ENCODE peak calls at places on chromosomes 3 and 15, in eight cellular contexts. One of them, this sample, is unnamed.

GRCh38 chr3:50503504-50503903 is at the start of gene CACNA2D2:
- DNase-seq in epithelial cell of proximal tubule: no peak
- DNase-seq in dorsolateral prefrontal cortex: no peak
- DNase-seq in heart left ventricle: peak; percentile 81
- DNase-seq in HFF-Myc: no peak
- DNase-seq in epithelial cell of esophagus: peak; percentile 50
- DNase-seq in PC-3: peak; percentile 54
- DNase-seq in CD8-positive, alpha-beta T cell: peak; percentile 66
- DNase-seq in this sample: peak; percentile 71

GRCh38 chr3:124467980-124468902 is 262.0 kb upstream of the UMPS start:
- DNase-seq in dorsolateral prefrontal cortex: peak; percentile 44
- DNase-seq in epithelial cell of proximal tubule: no peak
- DNase-seq in HFF-Myc: no peak
- DNase-seq in PC-3: peak; percentile 80
- DNase-seq in heart left ventricle: peak; percentile 65
- DNase-seq in epithelial cell of esophagus: peak; percentile 45
- DNase-seq in CD8-positive, alpha-beta T cell: no peak
- DNase-seq in this sample: peak; percentile 48

GRCh38 chr3:190321789-190322603 is at the start of gene CLDN1:
- DNase-seq in epithelial cell of esophagus: peak; percentile 82
- DNase-seq in HFF-Myc: no peak
- DNase-seq in PC-3: peak; percentile 80
- DNase-seq in dorsolateral prefrontal cortex: peak; percentile 62
- DNase-seq in heart left ventricle: peak; percentile 89
- DNase-seq in CD8-positive, alpha-beta T cell: peak; percentile 68
- DNase-seq in epithelial cell of proximal tubule: no peak
- DNase-seq in this sample: no peak

GRCh38 chr3:32969656-32970055 is 18.2 kb downstream of the CCR4 start:
- DNase-seq in CD8-positive, alpha-beta T cell: no peak
- DNase-seq in epithelial cell of proximal tubule: no peak
- DNase-seq in HFF-Myc: no peak
- DNase-seq in dorsolateral prefrontal cortex: no peak
- DNase-seq in heart left ventricle: no peak
- DNase-seq in PC-3: peak; percentile 78
- DNase-seq in epithelial cell of esophagus: peak; percentile 62
- DNase-seq in this sample: no peak

GRCh38 chr3:172112348-172113123 is 73.2 kb downstream of the FNDC3B start:
- DNase-seq in epithelial cell of esophagus: no peak
- DNase-seq in heart left ventricle: no peak
- DNase-seq in CD8-positive, alpha-beta T cell: no peak
- DNase-seq in dorsolateral prefrontal cortex: no peak
- DNase-seq in PC-3: no peak
- DNase-seq in HFF-Myc: no peak
- DNase-seq in epithelial cell of proximal tubule: no peak
- DNase-seq in this sample: no peak

GRCh38 chr15:82132742-82133141 is 86.9 kb upstream of the MEX3B start:
- DNase-seq in dorsolateral prefrontal cortex: no peak
- DNase-seq in CD8-positive, alpha-beta T cell: no peak
- DNase-seq in heart left ventricle: no peak
- DNase-seq in epithelial cell of proximal tubule: peak; percentile 76
- DNase-seq in epithelial cell of esophagus: peak; percentile 94
- DNase-seq in PC-3: peak; percentile 90
- DNase-seq in HFF-Myc: no peak
- DNase-seq in this sample: no peak

GRCh38 chr3:174620138-174620537 is 239.0 kb upstream of the NAALADL2 start:
- DNase-seq in CD8-positive, alpha-beta T cell: no peak
- DNase-seq in epithelial cell of proximal tubule: no peak
- DNase-seq in HFF-Myc: no peak
- DNase-seq in heart left ventricle: no peak
- DNase-seq in PC-3: peak; percentile 61
- DNase-seq in dorsolateral prefrontal cortex: no peak
- DNase-seq in epithelial cell of esophagus: peak; percentile 44
- DNase-seq in this sample: no peak

GRCh38 chr15:57680021-57680420 is 26.5 kb upstream of the POLR2M start:
- DNase-seq in epithelial cell of proximal tubule: peak; percentile 25
- DNase-seq in HFF-Myc: no peak
- DNase-seq in dorsolateral prefrontal cortex: no peak
- DNase-seq in CD8-positive, alpha-beta T cell: no peak
- DNase-seq in heart left ventricle: no peak
- DNase-seq in PC-3: peak; percentile 71
- DNase-seq in epithelial cell of esophagus: peak; percentile 81
- DNase-seq in this sample: no peak

GRCh38 chr15:60421544-60421943 is 23.8 kb upstream of the ANXA2 start:
- DNase-seq in epithelial cell of proximal tubule: no peak
- DNase-seq in epithelial cell of esophagus: peak; percentile 65
- DNase-seq in HFF-Myc: no peak
- DNase-seq in heart left ventricle: no peak
- DNase-seq in dorsolateral prefrontal cortex: no peak
- DNase-seq in PC-3: peak; percentile 86
- DNase-seq in CD8-positive, alpha-beta T cell: no peak
- DNase-seq in this sample: no peak

GRCh38 chr15:78394981-78395619 is 42.9 kb upstream of the IREB2 start:
- DNase-seq in epithelial cell of proximal tubule: no peak
- DNase-seq in dorsolateral prefrontal cortex: no peak
- DNase-seq in PC-3: no peak
- DNase-seq in heart left ventricle: no peak
- DNase-seq in HFF-Myc: no peak
- DNase-seq in epithelial cell of esophagus: no peak
- DNase-seq in CD8-positive, alpha-beta T cell: no peak
- DNase-seq in this sample: no peak

GRCh38 chr3:66428733-66429132 is 72.1 kb downstream of the LRIG1 start:
- DNase-seq in dorsolateral prefrontal cortex: no peak
- DNase-seq in epithelial cell of proximal tubule: peak; percentile 89
- DNase-seq in epithelial cell of esophagus: peak; percentile 95
- DNase-seq in HFF-Myc: peak; percentile 96
- DNase-seq in heart left ventricle: peak; percentile 75
- DNase-seq in PC-3: peak; percentile 84
- DNase-seq in CD8-positive, alpha-beta T cell: no peak
- DNase-seq in this sample: no peak

GRCh38 chr15:74263473-74263872 is 27.3 kb downstream of the CCDC33 start:
- DNase-seq in PC-3: no peak
- DNase-seq in heart left ventricle: no peak
- DNase-seq in CD8-positive, alpha-beta T cell: no peak
- DNase-seq in epithelial cell of esophagus: peak; percentile 30
- DNase-seq in dorsolateral prefrontal cortex: no peak
- DNase-seq in epithelial cell of proximal tubule: no peak
- DNase-seq in HFF-Myc: no peak
- DNase-seq in this sample: no peak

GRCh38 chr3:136207741-136208140 is 11.6 kb upstream of the MSL2 start:
- DNase-seq in HFF-Myc: no peak
- DNase-seq in dorsolateral prefrontal cortex: no peak
- DNase-seq in CD8-positive, alpha-beta T cell: no peak
- DNase-seq in epithelial cell of esophagus: no peak
- DNase-seq in heart left ventricle: no peak
- DNase-seq in epithelial cell of proximal tubule: no peak
- DNase-seq in PC-3: no peak
- DNase-seq in this sample: no peak

GRCh38 chr3:114447545-114447944 is 153.7 kb downstream of the TIGIT start:
- DNase-seq in epithelial cell of proximal tubule: no peak
- DNase-seq in dorsolateral prefrontal cortex: no peak
- DNase-seq in PC-3: no peak
- DNase-seq in heart left ventricle: no peak
- DNase-seq in epithelial cell of esophagus: no peak
- DNase-seq in CD8-positive, alpha-beta T cell: no peak
- DNase-seq in HFF-Myc: no peak
- DNase-seq in this sample: no peak

GRCh38 chr3:56119575-56120349 is 348.5 kb downstream of the ERC2 start:
- DNase-seq in dorsolateral prefrontal cortex: no peak
- DNase-seq in PC-3: peak; percentile 32
- DNase-seq in HFF-Myc: no peak
- DNase-seq in epithelial cell of proximal tubule: no peak
- DNase-seq in CD8-positive, alpha-beta T cell: no peak
- DNase-seq in heart left ventricle: peak; percentile 43
- DNase-seq in epithelial cell of esophagus: peak; percentile 52
- DNase-seq in this sample: no peak

GRCh38 chr15:77160562-77161481 is 89.9 kb upstream of the TSPAN3 start:
- DNase-seq in dorsolateral prefrontal cortex: no peak
- DNase-seq in epithelial cell of proximal tubule: no peak
- DNase-seq in PC-3: peak; percentile 63
- DNase-seq in CD8-positive, alpha-beta T cell: no peak
- DNase-seq in heart left ventricle: no peak
- DNase-seq in HFF-Myc: no peak
- DNase-seq in epithelial cell of esophagus: peak; percentile 55
- DNase-seq in this sample: no peak

GRCh38 chr3:73530030-73530411 is 94.7 kb downstream of the PDZRN3 start:
- DNase-seq in CD8-positive, alpha-beta T cell: no peak
- DNase-seq in HFF-Myc: no peak
- DNase-seq in dorsolateral prefrontal cortex: no peak
- DNase-seq in epithelial cell of esophagus: no peak
- DNase-seq in epithelial cell of proximal tubule: no peak
- DNase-seq in PC-3: no peak
- DNase-seq in heart left ventricle: no peak
- DNase-seq in this sample: no peak

GRCh38 chr3:16741103-16741758 is 136.0 kb upstream of the DAZL start:
- DNase-seq in CD8-positive, alpha-beta T cell: no peak
- DNase-seq in epithelial cell of esophagus: peak; percentile 66
- DNase-seq in PC-3: peak; percentile 91
- DNase-seq in heart left ventricle: no peak
- DNase-seq in epithelial cell of proximal tubule: no peak
- DNase-seq in dorsolateral prefrontal cortex: no peak
- DNase-seq in HFF-Myc: peak; percentile 97
- DNase-seq in this sample: no peak

GRCh38 chr3:16743276-16743675 is 138.1 kb upstream of the DAZL start:
- DNase-seq in epithelial cell of esophagus: peak; percentile 34
- DNase-seq in heart left ventricle: no peak
- DNase-seq in CD8-positive, alpha-beta T cell: no peak
- DNase-seq in PC-3: peak; percentile 46
- DNase-seq in HFF-Myc: no peak
- DNase-seq in dorsolateral prefrontal cortex: no peak
- DNase-seq in epithelial cell of proximal tubule: no peak
- DNase-seq in this sample: no peak

GRCh38 chr3:16739416-16740091 is 134.3 kb upstream of the DAZL start:
- DNase-seq in epithelial cell of esophagus: no peak
- DNase-seq in HFF-Myc: peak; percentile 59
- DNase-seq in heart left ventricle: no peak
- DNase-seq in dorsolateral prefrontal cortex: no peak
- DNase-seq in PC-3: peak; percentile 22
- DNase-seq in CD8-positive, alpha-beta T cell: no peak
- DNase-seq in epithelial cell of proximal tubule: no peak
- DNase-seq in this sample: no peak

GRCh38 chr3:16740531-16740930 is 135.3 kb upstream of the DAZL start:
- DNase-seq in dorsolateral prefrontal cortex: no peak
- DNase-seq in PC-3: no peak
- DNase-seq in HFF-Myc: no peak
- DNase-seq in CD8-positive, alpha-beta T cell: no peak
- DNase-seq in epithelial cell of esophagus: no peak
- DNase-seq in epithelial cell of proximal tubule: no peak
- DNase-seq in heart left ventricle: no peak
- DNase-seq in this sample: no peak

DNA sequence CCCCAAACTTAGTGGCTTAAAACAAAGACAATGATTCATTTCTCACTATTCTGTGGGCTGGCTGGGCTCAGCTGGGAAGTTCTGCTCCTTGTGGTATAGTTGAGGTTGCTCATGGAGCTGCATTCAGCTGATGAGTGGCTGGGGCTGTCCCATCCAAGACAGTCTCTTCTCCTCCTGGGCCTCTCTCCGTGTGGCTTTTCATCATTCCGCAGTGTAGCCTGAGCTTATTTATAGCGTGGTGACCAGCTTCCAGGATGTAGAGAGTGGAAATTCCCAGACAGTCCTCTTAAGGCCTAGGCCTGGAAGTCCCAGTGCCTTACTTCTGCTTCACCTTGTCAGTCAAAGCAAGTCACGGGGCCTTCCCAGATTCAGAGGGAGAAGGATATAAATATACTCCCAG is 136.7 kb upstream of the DAZL start:
- DNase-seq in epithelial cell of esophagus: no peak
- DNase-seq in CD8-positive, alpha-beta T cell: no peak
- DNase-seq in heart left ventricle: no peak
- DNase-seq in PC-3: no peak
- DNase-seq in dorsolateral prefrontal cortex: no peak
- DNase-seq in epithelial cell of proximal tubule: no peak
- DNase-seq in HFF-Myc: peak; percentile 57
- DNase-seq in this sample: no peak
- TF ChIP-seq CTCF in epithelial cell of esophagus: no peak
- TF ChIP-seq CTCF in CD8-positive, alpha-beta T cell: no peak
- TF ChIP-seq CTCF in heart left ventricle: no peak
- TF ChIP-seq CTCF in PC-3: no peak
- TF ChIP-seq CTCF in dorsolateral prefrontal cortex: no peak
- TF ChIP-seq CTCF in epithelial cell of proximal tubule: no peak
- TF ChIP-seq CTCF in HFF-Myc: no peak
- TF ChIP-seq CTCF in this sample: no peak

GRCh38 chr3:155548194-155548593 is 196.7 kb downstream of the PLCH1 start:
- DNase-seq in PC-3: peak; percentile 43
- DNase-seq in dorsolateral prefrontal cortex: no peak
- DNase-seq in heart left ventricle: no peak
- DNase-seq in CD8-positive, alpha-beta T cell: no peak
- DNase-seq in epithelial cell of proximal tubule: peak; percentile 75
- DNase-seq in HFF-Myc: peak; percentile 5
- DNase-seq in epithelial cell of esophagus: peak; percentile 69
- DNase-seq in this sample: no peak
- TF ChIP-seq CTCF in PC-3: no peak
- TF ChIP-seq CTCF in dorsolateral prefrontal cortex: no peak
- TF ChIP-seq CTCF in heart left ventricle: no peak
- TF ChIP-seq CTCF in CD8-positive, alpha-beta T cell: no peak
- TF ChIP-seq CTCF in epithelial cell of proximal tubule: peak; percentile 43
- TF ChIP-seq CTCF in HFF-Myc: no peak
- TF ChIP-seq CTCF in epithelial cell of esophagus: peak; percentile 32
- TF ChIP-seq CTCF in this sample: no peak

DNA sequence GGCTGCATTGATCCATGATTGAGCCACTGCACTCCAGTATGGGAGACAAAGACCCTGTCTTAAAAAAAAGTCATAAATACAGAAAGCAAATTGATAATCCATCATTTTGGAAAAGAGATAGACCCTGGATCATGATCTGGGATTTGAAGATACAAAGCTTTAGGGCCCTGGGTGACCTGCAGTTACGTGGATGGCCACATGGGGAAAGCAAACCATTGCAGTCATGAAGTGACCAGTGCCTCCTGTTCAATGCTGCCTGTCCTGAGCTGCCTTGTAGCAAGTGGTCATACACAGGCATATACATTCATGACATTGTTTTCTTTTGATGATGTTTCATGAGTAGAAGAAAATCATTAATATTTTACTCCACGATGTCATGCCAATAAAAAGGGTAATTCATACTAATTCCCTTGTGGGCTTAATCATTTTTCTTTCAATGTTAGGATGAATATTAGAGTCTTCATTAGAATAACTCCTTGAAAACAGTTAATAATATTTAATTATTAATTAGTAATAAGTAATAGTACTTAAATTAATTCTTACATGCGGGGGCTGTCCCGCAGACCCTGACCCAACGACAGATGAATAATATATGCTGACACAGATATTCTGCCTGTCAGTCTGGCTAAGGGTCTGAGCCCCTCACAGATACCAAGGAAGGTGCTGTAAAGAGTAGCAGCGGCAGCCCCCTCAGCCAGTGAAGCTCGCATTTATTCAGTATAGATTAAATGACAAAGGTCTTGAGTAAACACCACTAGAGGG is 109.0 kb upstream of the UNC13C start:
- DNase-seq in HFF-Myc: no peak
- DNase-seq in epithelial cell of esophagus: peak; percentile 22
- DNase-seq in dorsolateral prefrontal cortex: no peak
- DNase-seq in CD8-positive, alpha-beta T cell: no peak
- DNase-seq in epithelial cell of proximal tubule: no peak
- DNase-seq in PC-3: no peak
- DNase-seq in heart left ventricle: no peak
- DNase-seq in this sample: no peak
- TF ChIP-seq CTCF in HFF-Myc: peak; percentile 21
- TF ChIP-seq CTCF in epithelial cell of esophagus: peak; percentile 33
- TF ChIP-seq CTCF in dorsolateral prefrontal cortex: no peak
- TF ChIP-seq CTCF in CD8-positive, alpha-beta T cell: no peak
- TF ChIP-seq CTCF in epithelial cell of proximal tubule: peak; percentile 59
- TF ChIP-seq CTCF in PC-3: peak; percentile 28
- TF ChIP-seq CTCF in heart left ventricle: no peak
- TF ChIP-seq CTCF in this sample: peak; percentile 23

GRCh38 chr3:147838650-147839049 is 429.5 kb downstream of the ZIC1 start:
- DNase-seq in CD8-positive, alpha-beta T cell: no peak
- DNase-seq in dorsolateral prefrontal cortex: no peak
- DNase-seq in heart left ventricle: no peak
- DNase-seq in HFF-Myc: no peak
- DNase-seq in epithelial cell of proximal tubule: no peak
- DNase-seq in PC-3: peak; percentile 18
- DNase-seq in epithelial cell of esophagus: peak; percentile 16
- DNase-seq in this sample: no peak
- TF ChIP-seq CTCF in CD8-positive, alpha-beta T cell: no peak
- TF ChIP-seq CTCF in dorsolateral prefrontal cortex: no peak
- TF ChIP-seq CTCF in heart left ventricle: no peak
- TF ChIP-seq CTCF in HFF-Myc: peak; percentile 34
- TF ChIP-seq CTCF in epithelial cell of proximal tubule: peak; percentile 71
- TF ChIP-seq CTCF in PC-3: peak; percentile 39
- TF ChIP-seq CTCF in epithelial cell of esophagus: no peak
- TF ChIP-seq CTCF in this sample: peak; percentile 7

This sample was measured in DND-41.